ENCODE peak calls at places on chromosomes 12 and 14, in ten cellular contexts. One of them, this sample, is unnamed.

GRCh38 chr12:46402451-46402850 is 29.9 kb upstream of the SLC38A2 start:
- DNase-seq in PC-3: peak
- DNase-seq in heart left ventricle: no peak
- DNase-seq in body of pancreas: no peak
- DNase-seq in A673: no peak
- DNase-seq in fibroblast of lung: peak
- DNase-seq in neural progenitor cell: no peak
- DNase-seq in CD8-positive, alpha-beta T cell: no peak
- DNase-seq in lung: no peak
- DNase-seq in stomach: no peak
- DNase-seq in this sample: no peak

GRCh38 chr14:36976571-36977023 is 195.8 kb downstream of the SLC25A21 start:
- DNase-seq in stomach: peak
- DNase-seq in lung: no peak
- DNase-seq in fibroblast of lung: peak
- DNase-seq in heart left ventricle: no peak
- DNase-seq in body of pancreas: peak
- DNase-seq in A673: no peak
- DNase-seq in PC-3: peak
- DNase-seq in neural progenitor cell: no peak
- DNase-seq in CD8-positive, alpha-beta T cell: no peak
- DNase-seq in this sample: no peak

GRCh38 chr12:50387487-50387886 is 8.9 kb downstream of the FAM186A start:
- DNase-seq in A673: peak
- DNase-seq in PC-3: no peak
- DNase-seq in fibroblast of lung: no peak
- DNase-seq in CD8-positive, alpha-beta T cell: no peak
- DNase-seq in body of pancreas: no peak
- DNase-seq in neural progenitor cell: no peak
- DNase-seq in heart left ventricle: no peak
- DNase-seq in lung: no peak
- DNase-seq in stomach: no peak
- DNase-seq in this sample: no peak

GRCh38 chr12:29754235-29755189 is 29.2 kb downstream of the TMTC1 start:
- DNase-seq in CD8-positive, alpha-beta T cell: no peak
- DNase-seq in neural progenitor cell: no peak
- DNase-seq in heart left ventricle: no peak
- DNase-seq in lung: no peak
- DNase-seq in fibroblast of lung: no peak
- DNase-seq in PC-3: no peak
- DNase-seq in stomach: no peak
- DNase-seq in A673: peak
- DNase-seq in body of pancreas: no peak
- DNase-seq in this sample: no peak

GRCh38 chr14:49686425-49686824 is 1.6 kb downstream of the POLE2 start:
- DNase-seq in body of pancreas: no peak
- DNase-seq in lung: no peak
- DNase-seq in CD8-positive, alpha-beta T cell: no peak
- DNase-seq in fibroblast of lung: no peak
- DNase-seq in PC-3: no peak
- DNase-seq in neural progenitor cell: no peak
- DNase-seq in heart left ventricle: no peak
- DNase-seq in stomach: no peak
- DNase-seq in A673: no peak
- DNase-seq in this sample: no peak

GRCh38 chr12:26884765-26885576 is 52.0 kb upstream of the ITPR2 start:
- DNase-seq in A673: peak
- DNase-seq in fibroblast of lung: peak
- DNase-seq in CD8-positive, alpha-beta T cell: peak
- DNase-seq in body of pancreas: peak
- DNase-seq in neural progenitor cell: peak
- DNase-seq in PC-3: peak
- DNase-seq in heart left ventricle: peak
- DNase-seq in lung: peak
- DNase-seq in stomach: peak
- DNase-seq in this sample: peak

GRCh38 chr14:80865565-80865964 is 76.0 kb downstream of the CEP128 start:
- DNase-seq in A673: no peak
- DNase-seq in neural progenitor cell: no peak
- DNase-seq in stomach: no peak
- DNase-seq in lung: no peak
- DNase-seq in PC-3: no peak
- DNase-seq in fibroblast of lung: no peak
- DNase-seq in heart left ventricle: no peak
- DNase-seq in CD8-positive, alpha-beta T cell: no peak
- DNase-seq in body of pancreas: no peak
- DNase-seq in this sample: no peak

GRCh38 chr14:72945628-72946027 is 19.4 kb downstream of the DCAF4 start:
- DNase-seq in neural progenitor cell: no peak
- DNase-seq in A673: no peak
- DNase-seq in heart left ventricle: no peak
- DNase-seq in stomach: no peak
- DNase-seq in body of pancreas: no peak
- DNase-seq in fibroblast of lung: no peak
- DNase-seq in CD8-positive, alpha-beta T cell: no peak
- DNase-seq in PC-3: no peak
- DNase-seq in lung: no peak
- DNase-seq in this sample: no peak

GRCh38 chr14:51547260-51547659 is 104.5 kb upstream of the FRMD6 start:
- DNase-seq in lung: no peak
- DNase-seq in neural progenitor cell: no peak
- DNase-seq in PC-3: peak
- DNase-seq in CD8-positive, alpha-beta T cell: no peak
- DNase-seq in stomach: no peak
- DNase-seq in body of pancreas: no peak
- DNase-seq in A673: no peak
- DNase-seq in heart left ventricle: peak
- DNase-seq in fibroblast of lung: peak
- DNase-seq in this sample: no peak

GRCh38 chr12:2891240-2892053 is 756 bp downstream of the TULP3 start:
- DNase-seq in fibroblast of lung: peak
- DNase-seq in body of pancreas: peak
- DNase-seq in neural progenitor cell: peak
- DNase-seq in stomach: peak
- DNase-seq in A673: peak
- DNase-seq in CD8-positive, alpha-beta T cell: peak
- DNase-seq in PC-3: peak
- DNase-seq in heart left ventricle: peak
- DNase-seq in lung: peak
- DNase-seq in this sample: peak

GRCh38 chr12:57779736-57780135 is 2.9 kb upstream of the TSFM start:
- DNase-seq in CD8-positive, alpha-beta T cell: no peak
- DNase-seq in heart left ventricle: no peak
- DNase-seq in stomach: no peak
- DNase-seq in A673: no peak
- DNase-seq in fibroblast of lung: no peak
- DNase-seq in neural progenitor cell: no peak
- DNase-seq in body of pancreas: no peak
- DNase-seq in PC-3: no peak
- DNase-seq in lung: no peak
- DNase-seq in this sample: no peak

GRCh38 chr12:51974646-51975045 is 23.1 kb downstream of the ACVR1B start:
- DNase-seq in fibroblast of lung: no peak
- DNase-seq in stomach: no peak
- DNase-seq in body of pancreas: no peak
- DNase-seq in A673: peak
- DNase-seq in PC-3: no peak
- DNase-seq in heart left ventricle: no peak
- DNase-seq in lung: no peak
- DNase-seq in neural progenitor cell: no peak
- DNase-seq in CD8-positive, alpha-beta T cell: no peak
- DNase-seq in this sample: no peak

GRCh38 chr14:103118019-103118662 is 5.1 kb upstream of the TNFAIP2 start:
- DNase-seq in A673: no peak
- DNase-seq in neural progenitor cell: no peak
- DNase-seq in lung: peak
- DNase-seq in body of pancreas: peak
- DNase-seq in fibroblast of lung: no peak
- DNase-seq in heart left ventricle: peak
- DNase-seq in stomach: no peak
- DNase-seq in PC-3: no peak
- DNase-seq in CD8-positive, alpha-beta T cell: no peak
- DNase-seq in this sample: peak

GRCh38 chr12:53064613-53065415 is 14.4 kb downstream of the SPRYD3 start:
- DNase-seq in stomach: no peak
- DNase-seq in body of pancreas: no peak
- DNase-seq in PC-3: no peak
- DNase-seq in neural progenitor cell: no peak
- DNase-seq in A673: no peak
- DNase-seq in fibroblast of lung: no peak
- DNase-seq in CD8-positive, alpha-beta T cell: no peak
- DNase-seq in heart left ventricle: peak
- DNase-seq in lung: no peak
- DNase-seq in this sample: peak

GRCh38 chr12:62781136-62781880 is 153.6 kb downstream of the PPM1H start:
- DNase-seq in heart left ventricle: no peak
- DNase-seq in body of pancreas: no peak
- DNase-seq in CD8-positive, alpha-beta T cell: no peak
- DNase-seq in neural progenitor cell: no peak
- DNase-seq in PC-3: no peak
- DNase-seq in A673: no peak
- DNase-seq in fibroblast of lung: no peak
- DNase-seq in lung: no peak
- DNase-seq in stomach: no peak
- DNase-seq in this sample: no peak

GRCh38 chr12:44846826-44847225 is 29.3 kb downstream of the NELL2 start:
- DNase-seq in A673: no peak
- DNase-seq in fibroblast of lung: no peak
- DNase-seq in body of pancreas: no peak
- DNase-seq in stomach: no peak
- DNase-seq in lung: no peak
- DNase-seq in CD8-positive, alpha-beta T cell: no peak
- DNase-seq in PC-3: no peak
- DNase-seq in neural progenitor cell: no peak
- DNase-seq in heart left ventricle: no peak
- DNase-seq in this sample: no peak

GRCh38 chr12:6946920-6947374 is 3.1 kb downstream of the C12orf57 start:
- DNase-seq in body of pancreas: no peak
- DNase-seq in stomach: no peak
- DNase-seq in fibroblast of lung: no peak
- DNase-seq in PC-3: no peak
- DNase-seq in A673: no peak
- DNase-seq in lung: no peak
- DNase-seq in heart left ventricle: no peak
- DNase-seq in CD8-positive, alpha-beta T cell: no peak
- DNase-seq in neural progenitor cell: no peak
- DNase-seq in this sample: no peak
- H3K4me3 ChIP-seq in body of pancreas: peak
- H3K4me3 ChIP-seq in stomach: peak
- H3K4me3 ChIP-seq in fibroblast of lung: no peak
- H3K4me3 ChIP-seq in PC-3: peak
- H3K4me3 ChIP-seq in A673: no peak
- H3K4me3 ChIP-seq in lung: peak
- H3K4me3 ChIP-seq in heart left ventricle: peak
- H3K4me3 ChIP-seq in CD8-positive, alpha-beta T cell: peak
- H3K4me3 ChIP-seq in neural progenitor cell: peak
- H3K4me3 ChIP-seq in this sample: no peak

GRCh38 chr12:72098622-72099021 is 160.0 kb downstream of the TPH2 start:
- DNase-seq in heart left ventricle: no peak
- DNase-seq in lung: no peak
- DNase-seq in body of pancreas: no peak
- DNase-seq in PC-3: no peak
- DNase-seq in A673: no peak
- DNase-seq in stomach: no peak
- DNase-seq in fibroblast of lung: peak
- DNase-seq in CD8-positive, alpha-beta T cell: no peak
- DNase-seq in neural progenitor cell: no peak
- DNase-seq in this sample: no peak

GRCh38 chr12:72102150-72102549 is 163.5 kb downstream of the TPH2 start:
- DNase-seq in heart left ventricle: no peak
- DNase-seq in PC-3: no peak
- DNase-seq in CD8-positive, alpha-beta T cell: no peak
- DNase-seq in fibroblast of lung: no peak
- DNase-seq in stomach: no peak
- DNase-seq in neural progenitor cell: peak
- DNase-seq in body of pancreas: no peak
- DNase-seq in lung: no peak
- DNase-seq in A673: no peak
- DNase-seq in this sample: no peak
- H3K4me3 ChIP-seq in heart left ventricle: no peak
- H3K4me3 ChIP-seq in PC-3: no peak
- H3K4me3 ChIP-seq in CD8-positive, alpha-beta T cell: no peak
- H3K4me3 ChIP-seq in fibroblast of lung: no peak
- H3K4me3 ChIP-seq in stomach: no peak
- H3K4me3 ChIP-seq in neural progenitor cell: no peak
- H3K4me3 ChIP-seq in body of pancreas: no peak
- H3K4me3 ChIP-seq in lung: no peak
- H3K4me3 ChIP-seq in A673: no peak
- H3K4me3 ChIP-seq in this sample: no peak

GRCh38 chr14:63760014-63760413 is 32.1 kb upstream of the SGPP1 start:
- DNase-seq in lung: no peak
- DNase-seq in PC-3: no peak
- DNase-seq in fibroblast of lung: no peak
- DNase-seq in body of pancreas: no peak
- DNase-seq in stomach: no peak
- DNase-seq in heart left ventricle: no peak
- DNase-seq in A673: no peak
- DNase-seq in CD8-positive, alpha-beta T cell: no peak
- DNase-seq in neural progenitor cell: no peak
- DNase-seq in this sample: no peak
- H3K4me3 ChIP-seq in lung: no peak
- H3K4me3 ChIP-seq in PC-3: no peak
- H3K4me3 ChIP-seq in fibroblast of lung: no peak
- H3K4me3 ChIP-seq in body of pancreas: no peak
- H3K4me3 ChIP-seq in stomach: no peak
- H3K4me3 ChIP-seq in heart left ventricle: peak
- H3K4me3 ChIP-seq in A673: no peak
- H3K4me3 ChIP-seq in CD8-positive, alpha-beta T cell: no peak
- H3K4me3 ChIP-seq in neural progenitor cell: no peak
- H3K4me3 ChIP-seq in this sample: no peak

DNA sequence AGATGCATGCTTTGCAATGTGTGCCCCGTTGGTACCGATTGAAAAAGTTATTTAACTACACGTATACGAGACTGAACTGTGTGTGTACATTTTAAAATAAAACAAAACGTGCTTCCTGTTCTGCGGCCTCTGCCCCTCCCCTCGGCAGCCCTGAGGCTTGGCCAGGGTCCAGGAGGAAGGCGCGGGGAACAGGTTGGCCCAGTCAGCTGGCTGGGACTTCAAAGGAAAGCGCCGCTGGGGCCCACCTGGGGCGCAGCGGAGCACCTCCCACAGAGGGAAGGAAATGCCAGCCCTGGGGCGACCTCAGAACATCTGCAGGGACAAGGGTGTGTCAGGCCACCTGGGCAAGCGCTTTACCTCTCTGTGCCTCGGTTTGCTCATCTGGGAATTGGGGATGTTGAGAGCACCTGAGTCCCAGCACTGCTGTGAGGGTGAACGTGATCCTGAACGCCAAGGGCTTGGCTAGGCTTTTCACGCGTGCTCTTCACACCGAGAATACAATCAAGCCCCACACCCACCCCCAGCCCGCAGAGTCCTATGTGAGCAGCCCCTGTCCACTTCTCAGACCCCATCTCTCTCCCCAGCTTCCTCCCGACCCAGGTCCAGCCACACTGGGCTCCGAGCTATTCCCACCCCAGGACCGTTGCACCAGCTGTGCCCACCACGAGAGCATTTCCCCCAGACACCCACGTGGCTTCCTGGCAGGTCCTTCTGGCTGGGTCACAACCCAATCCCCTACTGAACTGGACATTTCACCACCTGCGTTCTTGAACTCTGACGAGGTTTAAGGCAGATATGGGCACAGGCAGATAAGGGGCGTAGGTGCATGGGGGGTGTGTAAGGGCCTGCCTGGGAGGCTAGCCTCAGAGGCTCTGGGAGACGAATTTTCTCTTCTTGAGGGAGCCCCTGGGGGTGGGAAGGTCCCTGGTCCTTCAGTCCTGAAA is 41.9 kb upstream of the NCOR2 start:
- DNase-seq in PC-3: peak
- DNase-seq in fibroblast of lung: peak
- DNase-seq in lung: peak
- DNase-seq in heart left ventricle: peak
- DNase-seq in stomach: peak
- DNase-seq in CD8-positive, alpha-beta T cell: peak
- DNase-seq in neural progenitor cell: no peak
- DNase-seq in A673: peak
- DNase-seq in body of pancreas: peak
- DNase-seq in this sample: peak
- H3K4me3 ChIP-seq in PC-3: peak
- H3K4me3 ChIP-seq in fibroblast of lung: no peak
- H3K4me3 ChIP-seq in lung: no peak
- H3K4me3 ChIP-seq in heart left ventricle: peak
- H3K4me3 ChIP-seq in stomach: peak
- H3K4me3 ChIP-seq in CD8-positive, alpha-beta T cell: peak
- H3K4me3 ChIP-seq in neural progenitor cell: no peak
- H3K4me3 ChIP-seq in A673: no peak
- H3K4me3 ChIP-seq in body of pancreas: no peak
- H3K4me3 ChIP-seq in this sample: no peak